ENCODE peak calls at places on chromosomes 4 and X, in seven cellular contexts. M is naive thymus-derived CD4-positive, alpha-beta T cell; T is mucosa of descending colon; P is uterus; S is H9; N is endothelial cell of umbilical vein; C is colonic mucosa. K is an unnamed sample.

GRCh38 chr4:34935739-34936138 is 1308.6 kb downstream of the ARAP2 start:
- DNase-seq in M (no peak), C (no peak), N (no peak), S (no peak), P (no peak), T (no peak), K (no peak)

GRCh38 chr4:26636458-26636857 is 52.6 kb downstream of the TBC1D19 start:
- DNase-seq in P (no peak), S (no peak), C (no peak), M (no peak), T (no peak), N (no peak), K (no peak)

GRCh38 chrX:30161043-30161442 is 54.3 kb upstream of the MAGEB2 start:
- DNase-seq in N (no peak), S (no peak), T (no peak), P (no peak), M (no peak), C (no peak), K (no peak)

GRCh38 chr4:148076964-148077363 is 345.1 kb downstream of the ARHGAP10 start:
- DNase-seq in P (no peak), N (no peak), M (no peak), C (no peak), T (no peak), S (no peak), K (no peak)

GRCh38 chr4:130053723-130054122 is 957.8 kb downstream of the C4orf33 start:
- DNase-seq in T (no peak), P (no peak), N (no peak), M (no peak), C (no peak), S (no peak), K (no peak)

GRCh38 chr4:138951764-138952163 is 63.8 kb upstream of the NOCT start:
- DNase-seq in P (no peak), C (no peak), S (no peak), M (no peak), T (no peak), N (no peak), K (no peak)

GRCh38 chr4:10554694-10555093 is 97.5 kb upstream of the ZNF518B start:
- DNase-seq in M (no peak), P (peak; percentile 27), S (peak; percentile 49), N (peak; percentile 67), T (no peak), C (peak; percentile 58), K (peak; percentile 23)

GRCh38 chrX:106170318-106170717 is 2.2 kb downstream of the PWWP3B start:
- DNase-seq in P (no peak), M (no peak), N (no peak), T (no peak), C (no peak), S (no peak), K (no peak)

GRCh38 chr4:6926681-6927478 is 17.3 kb downstream of the TBC1D14 start:
- DNase-seq in N (no peak), S (no peak), P (no peak), C (peak; percentile 92), T (peak; percentile 89), M (no peak), K (peak; percentile 29)

GRCh38 chr4:98150092-98150761 is 7.0 kb upstream of the STPG2 start:
- DNase-seq in T (no peak), N (no peak), C (no peak), M (no peak), S (no peak), P (no peak), K (no peak)

GRCh38 chr4:52555356-52555716 is 103.8 kb downstream of the USP46 start:
- DNase-seq in M (no peak), S (no peak), C (no peak), N (no peak), P (no peak), T (no peak), K (peak; percentile 62)

GRCh38 chrX:13778916-13779315 is 38.0 kb downstream of the GPM6B start:
- DNase-seq in P (no peak), T (no peak), N (peak; percentile 68), S (no peak), M (no peak), C (no peak), K (no peak)

GRCh38 chrX:148316446-148316845 is 184.0 kb upstream of the AFF2 start:
- DNase-seq in N (peak; percentile 78), P (no peak), C (no peak), S (no peak), T (no peak), M (no peak), K (no peak)

GRCh38 chrX:31993635-31994034 is 921.8 kb upstream of the FTHL17 start:
- DNase-seq in T (no peak), S (no peak), N (no peak), M (no peak), C (no peak), P (no peak), K (no peak)

GRCh38 chrX:119004920-119005524 is 30.6 kb downstream of the LONRF3 start:
- DNase-seq in T (no peak), S (peak; percentile 70), C (peak; percentile 38), N (peak; percentile 47), P (peak; percentile 32), M (peak; percentile 24), K (peak; percentile 61)

GRCh38 chrX:134688839-134689238 is 30.6 kb upstream of the PLAC1 start:
- DNase-seq in S (no peak), M (no peak), P (no peak), C (no peak), T (no peak), N (no peak), K (no peak)

GRCh38 chr4:158006973-158007372 is 165.9 kb downstream of the GASK1B start:
- DNase-seq in C (no peak), N (peak; percentile 100), P (peak; percentile 49), M (no peak), S (no peak), T (no peak), K (no peak)

GRCh38 chr4:170522427-170522970 is 432.7 kb upstream of the AADAT start:
- DNase-seq in M (no peak), N (no peak), C (no peak), P (no peak), T (no peak), S (no peak), K (no peak)

GRCh38 chr4:108224628-108225053 is 55.9 kb upstream of the LEF1 start:
- DNase-seq in C (no peak), M (no peak), T (no peak), P (no peak), N (no peak), S (no peak), K (no peak)

GRCh38 chrX:14528629-14529287 is 578 bp upstream of the GLRA2 start:
- DNase-seq in S (peak; percentile 60), P (peak; percentile 26), N (no peak), T (peak; percentile 51), M (peak; percentile 4), C (peak; percentile 87), K (peak; percentile 41)

GRCh38 chr4:2806392-2807355 is 13.8 kb downstream of the SH3BP2 start:
- DNase-seq in N (peak; percentile 62), S (no peak), P (peak; percentile 60), C (peak; percentile 79), M (no peak), T (peak; percentile 75), K (no peak)

GRCh38 chrX:106698693-106699092 is 27.8 kb upstream of the RNF128 start:
- DNase-seq in M (no peak), S (no peak), C (no peak), N (no peak), T (no peak), P (no peak), K (no peak)

GRCh38 chr4:183602444-183603102 is 56.4 kb downstream of the RWDD4 start:
- DNase-seq in P (no peak), T (no peak), M (no peak), S (no peak), N (peak; percentile 8), C (no peak), K (no peak)

GRCh38 chr4:173448103-173448502 is 49.2 kb upstream of the SCRG1 start:
- DNase-seq in P (peak; percentile 20), S (no peak), N (no peak), T (no peak), C (no peak), M (no peak), K (no peak)

GRCh38 chrX:24427747-24428019 is 37.4 kb upstream of the PDK3 start:
- DNase-seq in P (no peak), C (peak; percentile 23), M (no peak), T (no peak), S (no peak), N (no peak), K (no peak)

GRCh38 chrX:69015564-69016218 is 149.6 kb downstream of the PJA1 start:
- DNase-seq in P (peak; percentile 44), S (no peak), N (peak; percentile 18), T (no peak), C (no peak), M (no peak), K (no peak)

GRCh38 chrX:107818900-107819521 is 6.7 kb upstream of the MID2 start:
- DNase-seq in P (no peak), T (no peak), C (no peak), S (no peak), N (no peak), M (no peak), K (no peak)
- H3K9me3 ChIP-seq in P (no peaks in the 10 kb centered on the region), T (peaks cover 5% of the 10 kb centered on the region), C (no peaks in the 10 kb centered on the region), S (peaks cover 32% of the 10 kb centered on the region), N (no peaks in the 10 kb centered on the region), M (no peaks in the 10 kb centered on the region), K (peaks cover 9% of the 10 kb centered on the region)

GRCh38 chr4:131288441-131288840 is 1860.7 kb upstream of the PCDH10 start:
- DNase-seq in P (no peak), S (no peak), C (no peak), M (no peak), N (no peak), T (no peak), K (no peak)
- H3K9me3 ChIP-seq in P (no peaks in the 10 kb centered on the region), S (peaks cover 9% of the 10 kb centered on the region), C (no peaks in the 10 kb centered on the region), M (no peaks in the 10 kb centered on the region), N (peaks cover 2% of the 10 kb centered on the region), T (peaks cover 28% of the 10 kb centered on the region), K (no peaks in the 10 kb centered on the region)

GRCh38 chr4:85200106-85200505 is 233.6 kb upstream of the WDFY3 start:
- DNase-seq in C (no peak), P (no peak), N (no peak), M (no peak), S (no peak), T (no peak), K (no peak)
- H3K9me3 ChIP-seq in C (no peaks in the 10 kb centered on the region), P (no peaks in the 10 kb centered on the region), N (no peaks in the 10 kb centered on the region), M (no peaks in the 10 kb centered on the region), S (no peaks in the 10 kb centered on the region), T (peaks cover 17% of the 10 kb centered on the region), K (no peaks in the 10 kb centered on the region)

GRCh38 chrX:111435469-111435868 is 23.5 kb upstream of the DCX start:
- DNase-seq in P (no peak), C (no peak), S (no peak), N (no peak), M (no peak), T (no peak), K (no peak)
- H3K9me3 ChIP-seq in P (no peaks in the 10 kb centered on the region), C (no peaks in the 10 kb centered on the region), S (no peaks in the 10 kb centered on the region), N (no peaks in the 10 kb centered on the region), M (no peaks in the 10 kb centered on the region), T (no peaks in the 10 kb centered on the region), K (no peaks in the 10 kb centered on the region)

DNA sequence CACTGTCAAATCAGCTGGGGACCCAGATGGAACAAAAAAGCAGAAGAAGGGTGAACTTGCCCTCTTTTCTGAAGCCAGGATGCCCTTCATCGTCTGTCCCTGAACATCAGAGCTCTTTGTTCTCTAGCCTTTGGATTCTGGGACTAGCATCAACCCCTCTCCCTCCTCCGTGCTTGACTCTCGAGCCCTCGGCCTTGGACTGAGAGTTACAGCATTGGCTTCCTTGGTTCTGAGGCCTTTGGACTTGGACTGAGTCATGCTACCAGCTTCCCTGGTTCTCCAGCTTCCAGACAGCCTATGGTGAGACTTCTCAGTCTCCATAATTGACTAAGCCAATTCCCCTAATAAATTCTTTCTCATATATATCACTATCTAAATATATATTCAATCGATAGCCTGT is 38.4 kb downstream of the WDFY3 start:
- DNase-seq in M (no peak), C (no peak), P (no peak), S (no peak), T (no peak), N (no peak), K (no peak)
- H3K9me3 ChIP-seq in M (no peaks in the 10 kb centered on the region), C (no peaks in the 10 kb centered on the region), P (no peaks in the 10 kb centered on the region), S (no peaks in the 10 kb centered on the region), T (no peaks in the 10 kb centered on the region), N (no peaks in the 10 kb centered on the region), K (no peaks in the 10 kb centered on the region)

K was measured in HAP-1.